ENCODE peak calls at places on chromosomes 7 and 10, in five cellular contexts. One of them, this sample, is unnamed.
A peak's percentile ranks its signal among the peaks of the same experiment; 100 is the strongest.

GRCh38 chr7:36406156-36406555 is 16.5 kb downstream of the ANLN start:
- DNase-seq in activated T-helper 2 cell treated with anti-CD3 and anti-CD28 coated beads, Interferon-gamma antibody, Interleukin-2, Interleukin-4, amounts not matched to agents 10 μg/mL and 5 μg/mL and 100 μg/mL, durations not matched to agents 14 hours and 24 hours and 36 hours: no peak
- DNase-seq in HepG2: no peak
- DNase-seq in activated T-helper 1 cell treated with anti-CD3 and anti-CD28 coated beads, Interleukin-2, amount 50 U/mL, for 16 hours: no peak
- DNase-seq in T follicular helper cell: no peak
- DNase-seq in this sample: no peak

GRCh38 chr10:38003026-38003425 is 7.4 kb upstream of the ZNF33A start:
- DNase-seq in T follicular helper cell: no peak
- DNase-seq in activated T-helper 2 cell treated with anti-CD3 and anti-CD28 coated beads, Interferon-gamma antibody, Interleukin-2, Interleukin-4, amounts not matched to agents 10 μg/mL and 5 μg/mL and 100 μg/mL, durations not matched to agents 14 hours and 24 hours and 36 hours: no peak
- DNase-seq in HepG2: no peak
- DNase-seq in activated T-helper 1 cell treated with anti-CD3 and anti-CD28 coated beads, Interleukin-2, amount 50 U/mL, for 16 hours: no peak
- DNase-seq in this sample: no peak

GRCh38 chr7:17690030-17690429 is 250.3 kb downstream of the SNX13 start:
- DNase-seq in HepG2: no peak
- DNase-seq in activated T-helper 1 cell treated with anti-CD3 and anti-CD28 coated beads, Interleukin-2, amount 50 U/mL, for 16 hours: no peak
- DNase-seq in T follicular helper cell: no peak
- DNase-seq in activated T-helper 2 cell treated with anti-CD3 and anti-CD28 coated beads, Interferon-gamma antibody, Interleukin-2, Interleukin-4, amounts not matched to agents 10 μg/mL and 5 μg/mL and 100 μg/mL, durations not matched to agents 14 hours and 24 hours and 36 hours: no peak
- DNase-seq in this sample: no peak

GRCh38 chr7:92366730-92367129 is 80.6 kb upstream of the GATAD1 start:
- DNase-seq in activated T-helper 2 cell treated with anti-CD3 and anti-CD28 coated beads, Interferon-gamma antibody, Interleukin-2, Interleukin-4, amounts not matched to agents 10 μg/mL and 5 μg/mL and 100 μg/mL, durations not matched to agents 14 hours and 24 hours and 36 hours: no peak
- DNase-seq in HepG2: no peak
- DNase-seq in T follicular helper cell: no peak
- DNase-seq in activated T-helper 1 cell treated with anti-CD3 and anti-CD28 coated beads, Interleukin-2, amount 50 U/mL, for 16 hours: no peak
- DNase-seq in this sample: no peak

GRCh38 chr10:29647483-29647882 is 12.7 kb upstream of the SVIL start:
- DNase-seq in T follicular helper cell: no peak
- DNase-seq in activated T-helper 1 cell treated with anti-CD3 and anti-CD28 coated beads, Interleukin-2, amount 50 U/mL, for 16 hours: no peak
- DNase-seq in activated T-helper 2 cell treated with anti-CD3 and anti-CD28 coated beads, Interferon-gamma antibody, Interleukin-2, Interleukin-4, amounts not matched to agents 10 μg/mL and 5 μg/mL and 100 μg/mL, durations not matched to agents 14 hours and 24 hours and 36 hours: no peak
- DNase-seq in HepG2: no peak
- DNase-seq in this sample: no peak

GRCh38 chr10:1396236-1396635 is 340.1 kb downstream of the WDR37 start:
- DNase-seq in activated T-helper 2 cell treated with anti-CD3 and anti-CD28 coated beads, Interferon-gamma antibody, Interleukin-2, Interleukin-4, amounts not matched to agents 10 μg/mL and 5 μg/mL and 100 μg/mL, durations not matched to agents 14 hours and 24 hours and 36 hours: no peak
- DNase-seq in T follicular helper cell: no peak
- DNase-seq in activated T-helper 1 cell treated with anti-CD3 and anti-CD28 coated beads, Interleukin-2, amount 50 U/mL, for 16 hours: no peak
- DNase-seq in HepG2: no peak
- DNase-seq in this sample: no peak

GRCh38 chr7:77714195-77714594 is 17.9 kb downstream of the RSBN1L start:
- DNase-seq in activated T-helper 1 cell treated with anti-CD3 and anti-CD28 coated beads, Interleukin-2, amount 50 U/mL, for 16 hours: no peak
- DNase-seq in T follicular helper cell: no peak
- DNase-seq in HepG2: no peak
- DNase-seq in activated T-helper 2 cell treated with anti-CD3 and anti-CD28 coated beads, Interferon-gamma antibody, Interleukin-2, Interleukin-4, amounts not matched to agents 10 μg/mL and 5 μg/mL and 100 μg/mL, durations not matched to agents 14 hours and 24 hours and 36 hours: no peak
- DNase-seq in this sample: no peak

GRCh38 chr7:27535795-27536194 is 126.9 kb downstream of the HIBADH start:
- DNase-seq in T follicular helper cell: no peak
- DNase-seq in activated T-helper 1 cell treated with anti-CD3 and anti-CD28 coated beads, Interleukin-2, amount 50 U/mL, for 16 hours: no peak
- DNase-seq in HepG2: no peak
- DNase-seq in activated T-helper 2 cell treated with anti-CD3 and anti-CD28 coated beads, Interferon-gamma antibody, Interleukin-2, Interleukin-4, amounts not matched to agents 10 μg/mL and 5 μg/mL and 100 μg/mL, durations not matched to agents 14 hours and 24 hours and 36 hours: no peak
- DNase-seq in this sample: no peak

GRCh38 chr7:34830390-34830789 is 172.4 kb downstream of the NPSR1 start:
- DNase-seq in activated T-helper 1 cell treated with anti-CD3 and anti-CD28 coated beads, Interleukin-2, amount 50 U/mL, for 16 hours: no peak
- DNase-seq in T follicular helper cell: no peak
- DNase-seq in activated T-helper 2 cell treated with anti-CD3 and anti-CD28 coated beads, Interferon-gamma antibody, Interleukin-2, Interleukin-4, amounts not matched to agents 10 μg/mL and 5 μg/mL and 100 μg/mL, durations not matched to agents 14 hours and 24 hours and 36 hours: no peak
- DNase-seq in HepG2: no peak
- DNase-seq in this sample: no peak

GRCh38 chr10:133026726-133027395 is 60.9 kb upstream of the ADGRA1 start:
- DNase-seq in activated T-helper 2 cell treated with anti-CD3 and anti-CD28 coated beads, Interferon-gamma antibody, Interleukin-2, Interleukin-4, amounts not matched to agents 10 μg/mL and 5 μg/mL and 100 μg/mL, durations not matched to agents 14 hours and 24 hours and 36 hours: no peak
- DNase-seq in HepG2: no peak
- DNase-seq in activated T-helper 1 cell treated with anti-CD3 and anti-CD28 coated beads, Interleukin-2, amount 50 U/mL, for 16 hours: no peak
- DNase-seq in T follicular helper cell: no peak
- DNase-seq in this sample: no peak

GRCh38 chr7:132080967-132081668 is 495.2 kb downstream of the PLXNA4 start:
- DNase-seq in activated T-helper 2 cell treated with anti-CD3 and anti-CD28 coated beads, Interferon-gamma antibody, Interleukin-2, Interleukin-4, amounts not matched to agents 10 μg/mL and 5 μg/mL and 100 μg/mL, durations not matched to agents 14 hours and 24 hours and 36 hours: no peak
- DNase-seq in T follicular helper cell: no peak
- DNase-seq in HepG2: no peak
- DNase-seq in activated T-helper 1 cell treated with anti-CD3 and anti-CD28 coated beads, Interleukin-2, amount 50 U/mL, for 16 hours: no peak
- DNase-seq in this sample: no peak

GRCh38 chr10:112631501-112632410 is 184.7 kb downstream of the VTI1A start:
- DNase-seq in T follicular helper cell: no peak
- DNase-seq in activated T-helper 1 cell treated with anti-CD3 and anti-CD28 coated beads, Interleukin-2, amount 50 U/mL, for 16 hours: no peak
- DNase-seq in HepG2: peak; percentile 98
- DNase-seq in activated T-helper 2 cell treated with anti-CD3 and anti-CD28 coated beads, Interferon-gamma antibody, Interleukin-2, Interleukin-4, amounts not matched to agents 10 μg/mL and 5 μg/mL and 100 μg/mL, durations not matched to agents 14 hours and 24 hours and 36 hours: no peak
- DNase-seq in this sample: no peak

GRCh38 chr10:131937832-131938231 is 37.0 kb downstream of the PPP2R2D start:
- DNase-seq in activated T-helper 2 cell treated with anti-CD3 and anti-CD28 coated beads, Interferon-gamma antibody, Interleukin-2, Interleukin-4, amounts not matched to agents 10 μg/mL and 5 μg/mL and 100 μg/mL, durations not matched to agents 14 hours and 24 hours and 36 hours: no peak
- DNase-seq in T follicular helper cell: no peak
- DNase-seq in HepG2: no peak
- DNase-seq in activated T-helper 1 cell treated with anti-CD3 and anti-CD28 coated beads, Interleukin-2, amount 50 U/mL, for 16 hours: no peak
- DNase-seq in this sample: no peak

GRCh38 chr7:75854233-75854632 is 24.6 kb upstream of the RHBDD2 start:
- DNase-seq in activated T-helper 2 cell treated with anti-CD3 and anti-CD28 coated beads, Interferon-gamma antibody, Interleukin-2, Interleukin-4, amounts not matched to agents 10 μg/mL and 5 μg/mL and 100 μg/mL, durations not matched to agents 14 hours and 24 hours and 36 hours: no peak
- DNase-seq in T follicular helper cell: no peak
- DNase-seq in HepG2: no peak
- DNase-seq in activated T-helper 1 cell treated with anti-CD3 and anti-CD28 coated beads, Interleukin-2, amount 50 U/mL, for 16 hours: no peak
- DNase-seq in this sample: no peak

GRCh38 chr7:70131807-70132565 is 533.7 kb downstream of the AUTS2 start:
- DNase-seq in HepG2: no peak
- DNase-seq in activated T-helper 1 cell treated with anti-CD3 and anti-CD28 coated beads, Interleukin-2, amount 50 U/mL, for 16 hours: no peak
- DNase-seq in activated T-helper 2 cell treated with anti-CD3 and anti-CD28 coated beads, Interferon-gamma antibody, Interleukin-2, Interleukin-4, amounts not matched to agents 10 μg/mL and 5 μg/mL and 100 μg/mL, durations not matched to agents 14 hours and 24 hours and 36 hours: no peak
- DNase-seq in T follicular helper cell: no peak
- DNase-seq in this sample: no peak

GRCh38 chr10:113628607-113629153 is 35.2 kb downstream of the NRAP start:
- DNase-seq in T follicular helper cell: no peak
- DNase-seq in activated T-helper 1 cell treated with anti-CD3 and anti-CD28 coated beads, Interleukin-2, amount 50 U/mL, for 16 hours: no peak
- DNase-seq in HepG2: no peak
- DNase-seq in activated T-helper 2 cell treated with anti-CD3 and anti-CD28 coated beads, Interferon-gamma antibody, Interleukin-2, Interleukin-4, amounts not matched to agents 10 μg/mL and 5 μg/mL and 100 μg/mL, durations not matched to agents 14 hours and 24 hours and 36 hours: no peak
- DNase-seq in this sample: no peak

GRCh38 chr10:119466655-119467054 is 75.9 kb downstream of the RGS10 start:
- DNase-seq in activated T-helper 1 cell treated with anti-CD3 and anti-CD28 coated beads, Interleukin-2, amount 50 U/mL, for 16 hours: no peak
- DNase-seq in HepG2: no peak
- DNase-seq in activated T-helper 2 cell treated with anti-CD3 and anti-CD28 coated beads, Interferon-gamma antibody, Interleukin-2, Interleukin-4, amounts not matched to agents 10 μg/mL and 5 μg/mL and 100 μg/mL, durations not matched to agents 14 hours and 24 hours and 36 hours: peak; percentile 26
- DNase-seq in T follicular helper cell: no peak
- DNase-seq in this sample: no peak

GRCh38 chr7:132485600-132486594 is 90.4 kb downstream of the PLXNA4 start:
- DNase-seq in activated T-helper 1 cell treated with anti-CD3 and anti-CD28 coated beads, Interleukin-2, amount 50 U/mL, for 16 hours: no peak
- DNase-seq in HepG2: no peak
- DNase-seq in T follicular helper cell: peak; percentile 14
- DNase-seq in activated T-helper 2 cell treated with anti-CD3 and anti-CD28 coated beads, Interferon-gamma antibody, Interleukin-2, Interleukin-4, amounts not matched to agents 10 μg/mL and 5 μg/mL and 100 μg/mL, durations not matched to agents 14 hours and 24 hours and 36 hours: no peak
- DNase-seq in this sample: no peak

GRCh38 chr7:5553298-5553877 is 129.8 kb upstream of the TNRC18 start:
- DNase-seq in HepG2: no peak
- DNase-seq in activated T-helper 1 cell treated with anti-CD3 and anti-CD28 coated beads, Interleukin-2, amount 50 U/mL, for 16 hours: no peak
- DNase-seq in T follicular helper cell: no peak
- DNase-seq in activated T-helper 2 cell treated with anti-CD3 and anti-CD28 coated beads, Interferon-gamma antibody, Interleukin-2, Interleukin-4, amounts not matched to agents 10 μg/mL and 5 μg/mL and 100 μg/mL, durations not matched to agents 14 hours and 24 hours and 36 hours: no peak
- DNase-seq in this sample: no peak

GRCh38 chr10:67976292-67977245 is 92.1 kb downstream of the SIRT1 start:
- DNase-seq in HepG2: peak; percentile 13
- DNase-seq in T follicular helper cell: no peak
- DNase-seq in activated T-helper 2 cell treated with anti-CD3 and anti-CD28 coated beads, Interferon-gamma antibody, Interleukin-2, Interleukin-4, amounts not matched to agents 10 μg/mL and 5 μg/mL and 100 μg/mL, durations not matched to agents 14 hours and 24 hours and 36 hours: no peak
- DNase-seq in activated T-helper 1 cell treated with anti-CD3 and anti-CD28 coated beads, Interleukin-2, amount 50 U/mL, for 16 hours: no peak
- DNase-seq in this sample: no peak

GRCh38 chr10:114081911-114082583 is 38.4 kb downstream of the ADRB1 start:
- DNase-seq in T follicular helper cell: no peak
- DNase-seq in activated T-helper 2 cell treated with anti-CD3 and anti-CD28 coated beads, Interferon-gamma antibody, Interleukin-2, Interleukin-4, amounts not matched to agents 10 μg/mL and 5 μg/mL and 100 μg/mL, durations not matched to agents 14 hours and 24 hours and 36 hours: no peak
- DNase-seq in activated T-helper 1 cell treated with anti-CD3 and anti-CD28 coated beads, Interleukin-2, amount 50 U/mL, for 16 hours: no peak
- DNase-seq in HepG2: no peak
- DNase-seq in this sample: no peak

GRCh38 chr10:54703086-54703485 is 97.9 kb downstream of the PCDH15 start:
- DNase-seq in activated T-helper 1 cell treated with anti-CD3 and anti-CD28 coated beads, Interleukin-2, amount 50 U/mL, for 16 hours: no peak
- DNase-seq in activated T-helper 2 cell treated with anti-CD3 and anti-CD28 coated beads, Interferon-gamma antibody, Interleukin-2, Interleukin-4, amounts not matched to agents 10 μg/mL and 5 μg/mL and 100 μg/mL, durations not matched to agents 14 hours and 24 hours and 36 hours: no peak
- DNase-seq in HepG2: no peak
- DNase-seq in T follicular helper cell: no peak
- DNase-seq in this sample: no peak

This sample was measured in activated CD8-positive, alpha-beta memory T cell treated with anti-CD3 and anti-CD28 coated beads for 4 hours.